ENCODE peak calls at places on chromosomes 4 and X, in five cellular contexts. One of them, this sample, is unnamed.

GRCh38 chrX:107700317-107700774 is 72.0 kb downstream of the PRPS1 start:
- DNase-seq in pancreas: no peak
- DNase-seq in HT-29: no peak
- DNase-seq in GF-D8: no peak
- DNase-seq in cortex of kidney: no peak
- DNase-seq in this sample: no peak

GRCh38 chrX:153882086-153882498 is 3.9 kb downstream of the L1CAM start:
- DNase-seq in pancreas: no peak
- DNase-seq in GF-D8: no peak
- DNase-seq in HT-29: no peak
- DNase-seq in cortex of kidney: no peak
- DNase-seq in this sample: no peak

GRCh38 chrX:93259029-93259428 is 414.3 kb downstream of the NAP1L3 start:
- DNase-seq in cortex of kidney: no peak
- DNase-seq in GF-D8: no peak
- DNase-seq in pancreas: no peak
- DNase-seq in HT-29: peak; percentile 6
- DNase-seq in this sample: no peak

GRCh38 chrX:13091111-13091765 is 46.8 kb upstream of the FAM9C start:
- DNase-seq in HT-29: no peak
- DNase-seq in GF-D8: peak; percentile 82
- DNase-seq in cortex of kidney: no peak
- DNase-seq in pancreas: no peak
- DNase-seq in this sample: no peak

GRCh38 chr4:6263541-6264540 is 5.8 kb upstream of the WFS1 start:
- DNase-seq in GF-D8: no peak
- DNase-seq in pancreas: no peak
- DNase-seq in cortex of kidney: no peak
- DNase-seq in HT-29: peak; percentile 53
- DNase-seq in this sample: no peak

GRCh38 chr4:142077048-142077447 is 440.7 kb downstream of the IL15 start:
- DNase-seq in cortex of kidney: no peak
- DNase-seq in pancreas: no peak
- DNase-seq in GF-D8: no peak
- DNase-seq in HT-29: no peak
- DNase-seq in this sample: no peak

GRCh38 chrX:124534530-124534929 is 188.2 kb downstream of the SH2D1A start:
- DNase-seq in pancreas: no peak
- DNase-seq in cortex of kidney: no peak
- DNase-seq in HT-29: no peak
- DNase-seq in GF-D8: no peak
- DNase-seq in this sample: no peak

GRCh38 chrX:39777623-39778025 is 320.1 kb downstream of the BCOR start:
- DNase-seq in GF-D8: no peak
- DNase-seq in cortex of kidney: no peak
- DNase-seq in pancreas: no peak
- DNase-seq in HT-29: no peak
- DNase-seq in this sample: no peak

GRCh38 chrX:45134303-45134702 is 66.4 kb downstream of the DIPK2B start:
- DNase-seq in pancreas: no peak
- DNase-seq in GF-D8: no peak
- DNase-seq in cortex of kidney: no peak
- DNase-seq in HT-29: no peak
- DNase-seq in this sample: no peak

GRCh38 chrX:51569561-51569960 is 49.2 kb downstream of the CENPVL3 start:
- DNase-seq in HT-29: no peak
- DNase-seq in cortex of kidney: no peak
- DNase-seq in pancreas: no peak
- DNase-seq in GF-D8: no peak
- DNase-seq in this sample: no peak

GRCh38 chrX:110082156-110082555 is 79.2 kb downstream of the TMEM164 start:
- DNase-seq in HT-29: no peak
- DNase-seq in pancreas: no peak
- DNase-seq in GF-D8: no peak
- DNase-seq in cortex of kidney: no peak
- DNase-seq in this sample: no peak

GRCh38 chr4:131551306-131551705 is 1597.8 kb upstream of the PCDH10 start:
- DNase-seq in GF-D8: no peak
- DNase-seq in HT-29: no peak
- DNase-seq in pancreas: no peak
- DNase-seq in cortex of kidney: no peak
- DNase-seq in this sample: no peak

GRCh38 chrX:49155243-49155899 is 7.2 kb upstream of the MAGIX start:
- DNase-seq in pancreas: peak; percentile 61
- DNase-seq in HT-29: peak; percentile 70
- DNase-seq in GF-D8: peak; percentile 57
- DNase-seq in cortex of kidney: no peak
- DNase-seq in this sample: no peak

GRCh38 chr4:78565971-78566372 is 14.4 kb downstream of the ANXA3 start:
- DNase-seq in pancreas: no peak
- DNase-seq in HT-29: peak; percentile 74
- DNase-seq in GF-D8: no peak
- DNase-seq in cortex of kidney: no peak
- DNase-seq in this sample: no peak

GRCh38 chrX:153539171-153539978 is 21.9 kb downstream of the ATP2B3 start:
- DNase-seq in pancreas: peak; percentile 58
- DNase-seq in GF-D8: no peak
- DNase-seq in HT-29: peak; percentile 83
- DNase-seq in cortex of kidney: no peak
- DNase-seq in this sample: peak; percentile 14

GRCh38 chrX:72048515-72049455 is 82.9 kb downstream of the RTL5 start:
- DNase-seq in GF-D8: no peak
- DNase-seq in pancreas: no peak
- DNase-seq in cortex of kidney: no peak
- DNase-seq in HT-29: peak; percentile 58
- DNase-seq in this sample: no peak